ENCODE peak calls at places on chromosomes 13 and 19, in four cellular contexts. C is HCT116, M is SK-N-SH, D is K562. F is an unnamed sample.

GRCh38 chr13:44171861-44172260 is 201.8 kb upstream of the SERP2 start:
- DNase-seq in M (no peak), C (no peak), D (no peak), F (no peak)

GRCh38 chr19:8811315-8812172 is 20.6 kb downstream of the ZNF558 start:
- DNase-seq in C (no peak), M (no peak), D (no peak), F (no peak)

GRCh38 chr19:51101171-51101865 is 6.9 kb downstream of the CTU1 start:
- DNase-seq in M (no peak), C (no peak), D (no peak), F (no peak)

GRCh38 chr19:14048439-14049153 is 13.3 kb downstream of the PALM3 start:
- DNase-seq in M (peak), D (peak), C (no peak), F (peak)

GRCh38 chr19:38148337-38148736 is 75.7 kb downstream of the DPF1 start:
- DNase-seq in M (no peak), D (no peak), C (no peak), F (no peak)

GRCh38 chr19:53328967-53329366 is 4.6 kb upstream of the ZNF845 start:
- DNase-seq in C (no peak), M (peak), D (peak), F (no peak)

GRCh38 chr13:44719857-44720671 is 143.9 kb upstream of the TSC22D1 start:
- DNase-seq in C (no peak), M (no peak), D (no peak), F (no peak)

GRCh38 chr13:66195238-66195637 is 1034.9 kb downstream of the PCDH9 start:
- DNase-seq in C (no peak), M (no peak), D (no peak), F (no peak)

GRCh38 chr13:34847751-34848150 is 94.3 kb upstream of the NBEA start:
- DNase-seq in D (no peak), C (no peak), M (no peak), F (no peak)

GRCh38 chr13:79196366-79196765 is 209.7 kb downstream of the RBM26 start:
- DNase-seq in C (no peak), D (no peak), M (no peak), F (no peak)

GRCh38 chr13:103081435-103081834 is 15.2 kb upstream of the SLC10A2 start:
- DNase-seq in M (no peak), D (no peak), C (no peak), F (no peak)

GRCh38 chr13:43122706-43123268 is 99.4 kb downstream of the DNAJC15 start:
- DNase-seq in C (no peak), M (peak), D (no peak), F (no peak)

GRCh38 chr13:101416181-101417042 is at the start of gene NALCN:
- DNase-seq in D (no peak), C (no peak), M (peak), F (no peak)

GRCh38 chr19:51546650-51547396 is 15.4 kb upstream of the SIGLEC6 start:
- DNase-seq in M (no peak), D (peak), C (no peak), F (no peak)

GRCh38 chr13:51552027-51552426 is 32.2 kb upstream of the WDFY2 start:
- DNase-seq in D (no peak), C (no peak), M (no peak), F (no peak)

GRCh38 chr19:12840091-12841079 is 2.1 kb downstream of the MAST1 start:
- DNase-seq in M (peak), C (peak), D (peak), F (no peak)

GRCh38 chr19:43802216-43802951 is at the start of gene LYPD5:
- DNase-seq in D (no peak), C (no peak), M (no peak), F (no peak)

GRCh38 chr13:26476111-26476743 is 81.3 kb upstream of the WASF3 start:
- DNase-seq in C (no peak), D (no peak), M (no peak), F (peak)

GRCh38 chr13:44128522-44128921 is 245.1 kb upstream of the SERP2 start:
- DNase-seq in M (no peak), C (no peak), D (no peak), F (no peak)

GRCh38 chr19:38975214-38975860 is at the start of gene FBXO17:
- DNase-seq in D (peak), M (peak), C (no peak), F (peak)

GRCh38 chr13:82571653-82572052 is 1310.6 kb downstream of the SLITRK1 start:
- DNase-seq in D (no peak), M (no peak), C (no peak), F (no peak)

GRCh38 chr19:29086182-29086581 is 126.8 kb downstream of the UQCRFS1 start:
- DNase-seq in C (no peak), D (no peak), M (no peak), F (peak)

GRCh38 chr13:96091932-96092253 is 2.0 kb downstream of the HS6ST3 start:
- DNase-seq in M (no peak), C (no peak), D (no peak), F (no peak)

GRCh38 chr19:14544977-14545715 is 15.8 kb downstream of the TECR start:
- DNase-seq in C (no peak), D (no peak), M (no peak), F (no peak)

GRCh38 chr19:35483089-35483488 is 7.2 kb downstream of the KRTDAP start:
- DNase-seq in M (no peak), C (no peak), D (no peak), F (no peak)

GRCh38 chr19:46515879-46516350 is 20.2 kb upstream of the PNMA8B start:
- DNase-seq in M (peak), C (no peak), D (peak), F (peak)

GRCh38 chr19:40370997-40371801 is 18.8 kb downstream of the HIPK4 start:
- DNase-seq in C (no peak), M (peak), D (peak), F (no peak)

GRCh38 chr13:46180393-46180792 is 1.6 kb downstream of the LCP1 start:
- DNase-seq in M (no peak), D (no peak), C (no peak), F (no peak)

GRCh38 chr19:12801466-12802266 is at the start of the genes PRDX2 and THSD8:
- DNase-seq in C (no peak), M (peak), D (peak), F (peak)

GRCh38 chr13:112744306-112745021 is 54.6 kb downstream of the ATP11A start:
- DNase-seq in C (no peak), D (no peak), M (no peak), F (no peak)

GRCh38 chr19:17997969-17998826 is 9.8 kb upstream of the ARRDC2 start:
- DNase-seq in D (peak), M (no peak), C (peak), F (peak)

GRCh38 chr13:79870123-79870522 is 389.2 kb downstream of the NDFIP2 start:
- DNase-seq in M (no peak), D (no peak), C (no peak), F (no peak)

GRCh38 chr19:2385053-2385721 is 25.1 kb downstream of the TMPRSS9 start:
- DNase-seq in C (peak), M (peak), D (peak), F (peak)

GRCh38 chr19:45766919-45767346 is 2.1 kb downstream of the SIX5 start:
- DNase-seq in D (no peak), C (no peak), M (no peak), F (no peak)

DNA sequence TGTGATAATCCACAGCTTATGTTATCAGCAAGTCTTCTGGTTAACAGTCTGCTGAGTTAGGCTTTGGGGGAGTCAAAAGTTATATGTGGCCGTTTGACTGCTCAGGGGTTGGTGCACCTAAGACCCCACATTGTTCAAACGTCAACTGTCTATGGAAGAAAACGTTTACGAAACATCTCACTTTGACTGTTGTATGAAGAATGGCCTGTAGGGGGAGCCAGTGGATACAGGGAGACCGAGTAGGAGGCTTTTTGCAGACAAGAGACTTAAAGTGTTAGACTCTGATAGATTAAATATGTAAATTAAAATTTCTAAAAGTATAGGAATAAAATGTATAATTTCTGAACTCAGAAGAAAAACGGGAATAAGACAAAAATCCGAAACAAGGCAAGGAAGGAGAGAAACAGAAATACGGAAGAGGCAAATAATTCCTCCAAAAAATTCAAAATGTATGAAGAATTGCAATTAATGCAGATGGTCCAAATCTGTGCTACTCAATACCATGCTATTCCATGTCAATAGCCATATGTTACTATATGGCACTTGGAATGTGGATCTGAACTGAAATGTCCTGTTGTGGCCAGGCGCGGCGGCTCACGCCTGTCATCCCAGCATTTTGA is 37.8 kb downstream of the TNFSF14 start:
- DNase-seq in D (peak), M (peak), C (peak), F (peak)
- TF ChIP-seq ELF1 in D (no peak), M (no peak), C (no peak), F (no peak)

GRCh38 chr13:33272531-33273124 is 12.9 kb downstream of the STARD13 start:
- DNase-seq in D (no peak), M (no peak), C (no peak), F (peak)
- TF ChIP-seq ELF1 in D (no peak), M (no peak), C (no peak), F (no peak)

GRCh38 chr19:57829316-57829715 is 783 bp upstream of the ZNF587B start:
- DNase-seq in D (no peak), C (no peak), M (no peak), F (peak)
- TF ChIP-seq ELF1 in D (no peak), C (no peak), M (no peak), F (no peak)

GRCh38 chr19:3565177-3565576 is 7.6 kb upstream of the HMG20B start:
- DNase-seq in C (peak), D (no peak), M (no peak), F (peak)
- TF ChIP-seq ELF1 in C (no peak), D (no peak), M (no peak), F (no peak)

GRCh38 chr19:5623397-5624153 is 692 bp downstream of the SAFB start:
- DNase-seq in M (peak), C (no peak), D (no peak), F (no peak)

GRCh38 chr19:5622465-5623396 is at the start of the genes SAFB and SAFB2:
- DNase-seq in D (peak), C (peak), M (peak), F (peak)

GRCh38 chr19:5621311-5621944 is 1.1 kb downstream of the SAFB2 start:
- DNase-seq in D (no peak), M (no peak), C (no peak), F (no peak)

GRCh38 chr19:5624154-5624663 is 1.3 kb downstream of the SAFB start:
- DNase-seq in M (peak), C (no peak), D (no peak), F (no peak)

GRCh38 chr19:5621945-5622464 is 571 bp downstream of the SAFB2 start:
- DNase-seq in M (peak), C (no peak), D (peak), F (no peak)
- TF ChIP-seq ELF1 in M (no peak), C (no peak), D (no peak), F (no peak)

F was measured in HepG2.